ENCODE peak calls at places on chromosome 14, in five cellular contexts. N is mucosa of gallbladder; U is stimulated activated CD4-positive, alpha-beta T cell treated with anti-CD3 and anti-CD28 coated beads, Interleukin-1b, Interleukin-23, amount 100 ng/mL, for 4 hours; H is NCI-H748 treated with DMSO at 0.1 percent for 48 hours; E is fibroblast of pulmonary artery. F is an unnamed sample.
A peak's percentile ranks its signal among the peaks of the same experiment; 100 is the strongest.

GRCh38 chr14:104856869-104857860 is 7.9 kb upstream of the CEP170B start:
- DNase-seq in H (no peak), N (no peak), E (no peak), U (no peak), F (no peak)

GRCh38 chr14:77531071-77531470 is 32.5 kb upstream of the ISM2 start:
- DNase-seq in U (no peak), E (no peak), H (no peak), N (no peak), F (no peak)

GRCh38 chr14:96146131-96146771 is 58.4 kb upstream of the BDKRB2 start:
- DNase-seq in N (peak; percentile 64), H (no peak), E (peak; percentile 58), U (no peak), F (no peak)

GRCh38 chr14:79920180-79920579 is 291.1 kb downstream of the DIO2 start:
- DNase-seq in N (no peak), E (no peak), H (no peak), U (no peak), F (no peak)

GRCh38 chr14:70836946-70837345 is 27.6 kb upstream of the MAP3K9 start:
- DNase-seq in U (no peak), H (no peak), N (no peak), E (no peak), F (no peak)

GRCh38 chr14:34324363-34324795 is 137.7 kb downstream of the SPTSSA start:
- DNase-seq in E (peak; percentile 59), U (no peak), H (peak; percentile 32), N (peak; percentile 22), F (peak; percentile 11)

GRCh38 chr14:21940887-21941855 is 267.6 kb upstream of the OR4E1 start:
- DNase-seq in U (no peak), N (no peak), E (peak; percentile 18), H (no peak), F (peak; percentile 9)

GRCh38 chr14:68576496-68577244 is 216.2 kb downstream of the ZFP36L1 start:
- DNase-seq in N (no peak), U (no peak), E (no peak), H (no peak), F (no peak)

GRCh38 chr14:94628578-94628977 is 16.4 kb downstream of the SERPINA3 start:
- DNase-seq in U (no peak), N (no peak), E (no peak), H (no peak), F (no peak)

GRCh38 chr14:81221579-81222102 is 882 bp upstream of the GTF2A1 start:
- DNase-seq in H (no peak), N (no peak), E (peak; percentile 26), U (no peak), F (no peak)

GRCh38 chr14:92680781-92681650 is 67.4 kb downstream of the LGMN start:
- DNase-seq in U (peak; percentile 71), N (peak; percentile 83), E (peak; percentile 82), H (peak; percentile 58), F (peak; percentile 70)

GRCh38 chr14:37658174-37658573 is 62.7 kb downstream of the TTC6 start:
- DNase-seq in H (peak; percentile 57), N (no peak), U (no peak), E (no peak), F (no peak)

GRCh38 chr14:29724991-29725390 is 202.7 kb downstream of the PRKD1 start:
- DNase-seq in E (peak; percentile 41), H (peak; percentile 71), U (no peak), N (peak; percentile 30), F (no peak)

GRCh38 chr14:81302613-81303012 is 81.9 kb upstream of the GTF2A1 start:
- DNase-seq in U (no peak), N (no peak), H (peak; percentile 99), E (no peak), F (no peak)

GRCh38 chr14:74712499-74713394 is at the start of the genes AREL1 and FCF1:
- DNase-seq in U (peak; percentile 54), H (no peak), E (peak; percentile 92), N (peak; percentile 91), F (peak; percentile 87)

GRCh38 chr14:30242742-30243141 is 315.1 kb upstream of the PRKD1 start:
- DNase-seq in U (no peak), H (peak; percentile 94), N (no peak), E (no peak), F (no peak)

GRCh38 chr14:88488897-88489296 is 65.9 kb downstream of the PTPN21 start:
- DNase-seq in N (no peak), E (no peak), H (no peak), U (no peak), F (no peak)

GRCh38 chr14:102982852-102983470 is 60.5 kb downstream of the AMN start:
- DNase-seq in E (no peak), U (no peak), H (no peak), N (no peak), F (no peak)

GRCh38 chr14:95490727-95491451 is 25.6 kb downstream of the SYNE3 start:
- DNase-seq in H (no peak), E (peak; percentile 56), U (no peak), N (peak; percentile 84), F (no peak)

GRCh38 chr14:37586783-37587428 is 8.1 kb downstream of the FOXA1 start:
- DNase-seq in N (no peak), E (no peak), H (peak; percentile 48), U (no peak), F (no peak)

GRCh38 chr14:103816991-103817390 is 30.4 kb downstream of the PPP1R13B start:
- DNase-seq in H (no peak), E (no peak), U (no peak), N (no peak), F (no peak)

GRCh38 chr14:29149798-29150197 is 383.2 kb downstream of the FOXG1 start:
- DNase-seq in N (no peak), E (no peak), H (no peak), U (no peak), F (no peak)

GRCh38 chr14:45559626-45560025 is 306.6 kb upstream of the MIS18BP1 start:
- DNase-seq in U (no peak), E (no peak), N (no peak), H (no peak), F (no peak)

GRCh38 chr14:23401331-23401730 is 6.7 kb downstream of the MYH6 start:
- DNase-seq in U (no peak), N (no peak), E (no peak), H (no peak), F (no peak)

GRCh38 chr14:39085933-39086332 is 17.1 kb downstream of the SEC23A start:
- DNase-seq in U (no peak), N (no peak), H (no peak), E (peak; percentile 8), F (no peak)

GRCh38 chr14:101335061-101335661 is 226.1 kb upstream of the DIO3 start:
- DNase-seq in E (no peak), H (no peak), U (no peak), N (peak; percentile 52), F (no peak)

GRCh38 chr14:79354336-79354735 is 857.0 kb downstream of the DIO2 start:
- DNase-seq in U (no peak), H (no peak), N (no peak), E (no peak), F (no peak)

GRCh38 chr14:95424533-95424932 is 91.9 kb downstream of the SYNE3 start:
- DNase-seq in E (peak; percentile 68), N (no peak), U (no peak), H (no peak), F (no peak)

GRCh38 chr14:101365329-101366158 is 195.8 kb upstream of the DIO3 start:
- DNase-seq in N (no peak), H (no peak), E (no peak), U (no peak), F (no peak)

GRCh38 chr14:26527095-26527494 is 70.7 kb downstream of the NOVA1 start:
- DNase-seq in H (no peak), U (no peak), N (no peak), E (peak; percentile 31), F (no peak)

GRCh38 chr14:22159968-22160367 is 429.1 kb downstream of the DAD1 start:
- DNase-seq in N (no peak), H (no peak), E (no peak), U (no peak), F (no peak)